ENCODE peak calls at places on chromosomes 16 and 17, in ten cellular contexts. One of them, this sample, is unnamed.

GRCh38 chr16:66902648-66903543 is 15.8 kb downstream of the CDH16 start:
- DNase-seq in neural crest cell: no peak
- DNase-seq in lung: no peak
- DNase-seq in ACHN: no peak
- DNase-seq in colonic mucosa: no peak
- DNase-seq in iris pigment epithelial cell: no peak
- DNase-seq in T-helper 17 cell: no peak
- DNase-seq in CD4-positive, alpha-beta T cell: no peak
- DNase-seq in dermis blood vessel endothelial cell: no peak
- DNase-seq in CD4-positive, alpha-beta memory T cell: no peak
- DNase-seq in this sample: no peak

GRCh38 chr17:42920922-42921321 is 20.3 kb downstream of the G6PC1 start:
- DNase-seq in neural crest cell: no peak
- DNase-seq in lung: peak; percentile 36
- DNase-seq in ACHN: no peak
- DNase-seq in colonic mucosa: no peak
- DNase-seq in iris pigment epithelial cell: no peak
- DNase-seq in T-helper 17 cell: no peak
- DNase-seq in CD4-positive, alpha-beta T cell: no peak
- DNase-seq in dermis blood vessel endothelial cell: peak; percentile 97
- DNase-seq in CD4-positive, alpha-beta memory T cell: no peak
- DNase-seq in this sample: no peak

GRCh38 chr16:49492090-49492801 is 118.6 kb downstream of the C16orf78 start:
- DNase-seq in neural crest cell: peak; percentile 61
- DNase-seq in lung: no peak
- DNase-seq in ACHN: peak; percentile 28
- DNase-seq in colonic mucosa: no peak
- DNase-seq in iris pigment epithelial cell: peak; percentile 4
- DNase-seq in T-helper 17 cell: no peak
- DNase-seq in CD4-positive, alpha-beta T cell: peak; percentile 12
- DNase-seq in dermis blood vessel endothelial cell: peak; percentile 59
- DNase-seq in CD4-positive, alpha-beta memory T cell: peak; percentile 10
- DNase-seq in this sample: peak; percentile 71

GRCh38 chr17:77763575-77763974 is 194.9 kb upstream of the TNRC6C start:
- DNase-seq in neural crest cell: no peak
- DNase-seq in lung: no peak
- DNase-seq in ACHN: no peak
- DNase-seq in colonic mucosa: no peak
- DNase-seq in iris pigment epithelial cell: no peak
- DNase-seq in T-helper 17 cell: no peak
- DNase-seq in CD4-positive, alpha-beta T cell: no peak
- DNase-seq in dermis blood vessel endothelial cell: no peak
- DNase-seq in CD4-positive, alpha-beta memory T cell: no peak
- DNase-seq in this sample: no peak

GRCh38 chr16:20216818-20217217 is 110.5 kb downstream of the GP2 start:
- DNase-seq in neural crest cell: no peak
- DNase-seq in lung: no peak
- DNase-seq in ACHN: no peak
- DNase-seq in colonic mucosa: no peak
- DNase-seq in iris pigment epithelial cell: no peak
- DNase-seq in T-helper 17 cell: no peak
- DNase-seq in CD4-positive, alpha-beta T cell: no peak
- DNase-seq in dermis blood vessel endothelial cell: no peak
- DNase-seq in CD4-positive, alpha-beta memory T cell: no peak
- DNase-seq in this sample: no peak

GRCh38 chr17:7745748-7746470 is 28.4 kb downstream of the DNAH2 start:
- DNase-seq in neural crest cell: peak; percentile 16
- DNase-seq in lung: peak; percentile 72
- DNase-seq in ACHN: peak; percentile 86
- DNase-seq in colonic mucosa: no peak
- DNase-seq in iris pigment epithelial cell: peak; percentile 96
- DNase-seq in T-helper 17 cell: no peak
- DNase-seq in CD4-positive, alpha-beta T cell: no peak
- DNase-seq in dermis blood vessel endothelial cell: peak; percentile 97
- DNase-seq in CD4-positive, alpha-beta memory T cell: no peak
- DNase-seq in this sample: peak; percentile 53

GRCh38 chr16:12672986-12673385 is 130.7 kb downstream of the CPPED1 start:
- DNase-seq in neural crest cell: no peak
- DNase-seq in lung: no peak
- DNase-seq in ACHN: no peak
- DNase-seq in colonic mucosa: no peak
- DNase-seq in iris pigment epithelial cell: no peak
- DNase-seq in T-helper 17 cell: no peak
- DNase-seq in CD4-positive, alpha-beta T cell: no peak
- DNase-seq in dermis blood vessel endothelial cell: no peak
- DNase-seq in CD4-positive, alpha-beta memory T cell: no peak
- DNase-seq in this sample: no peak

GRCh38 chr17:55484575-55484974 is 26.7 kb downstream of the SMIM36 start:
- DNase-seq in neural crest cell: no peak
- DNase-seq in lung: no peak
- DNase-seq in ACHN: no peak
- DNase-seq in colonic mucosa: no peak
- DNase-seq in iris pigment epithelial cell: no peak
- DNase-seq in T-helper 17 cell: no peak
- DNase-seq in CD4-positive, alpha-beta T cell: no peak
- DNase-seq in dermis blood vessel endothelial cell: no peak
- DNase-seq in CD4-positive, alpha-beta memory T cell: no peak
- DNase-seq in this sample: no peak

GRCh38 chr17:57595426-57595825 is 149.7 kb downstream of the CCDC182 start:
- DNase-seq in neural crest cell: no peak
- DNase-seq in lung: no peak
- DNase-seq in ACHN: no peak
- DNase-seq in colonic mucosa: no peak
- DNase-seq in iris pigment epithelial cell: no peak
- DNase-seq in T-helper 17 cell: no peak
- DNase-seq in CD4-positive, alpha-beta T cell: no peak
- DNase-seq in dermis blood vessel endothelial cell: no peak
- DNase-seq in CD4-positive, alpha-beta memory T cell: no peak
- DNase-seq in this sample: no peak

GRCh38 chr17:61967729-61968128 is 39.9 kb upstream of the INTS2 start:
- DNase-seq in neural crest cell: no peak
- DNase-seq in lung: no peak
- DNase-seq in ACHN: no peak
- DNase-seq in colonic mucosa: no peak
- DNase-seq in iris pigment epithelial cell: peak; percentile 18
- DNase-seq in T-helper 17 cell: no peak
- DNase-seq in CD4-positive, alpha-beta T cell: no peak
- DNase-seq in dermis blood vessel endothelial cell: no peak
- DNase-seq in CD4-positive, alpha-beta memory T cell: no peak
- DNase-seq in this sample: no peak

GRCh38 chr17:28141783-28142182 is 99.3 kb downstream of the NLK start:
- DNase-seq in neural crest cell: no peak
- DNase-seq in lung: no peak
- DNase-seq in ACHN: no peak
- DNase-seq in colonic mucosa: no peak
- DNase-seq in iris pigment epithelial cell: no peak
- DNase-seq in T-helper 17 cell: no peak
- DNase-seq in CD4-positive, alpha-beta T cell: no peak
- DNase-seq in dermis blood vessel endothelial cell: no peak
- DNase-seq in CD4-positive, alpha-beta memory T cell: no peak
- DNase-seq in this sample: no peak

GRCh38 chr17:9850151-9850550 is 24.4 kb downstream of the GLP2R start:
- DNase-seq in neural crest cell: no peak
- DNase-seq in lung: no peak
- DNase-seq in ACHN: no peak
- DNase-seq in colonic mucosa: no peak
- DNase-seq in iris pigment epithelial cell: no peak
- DNase-seq in T-helper 17 cell: no peak
- DNase-seq in CD4-positive, alpha-beta T cell: no peak
- DNase-seq in dermis blood vessel endothelial cell: no peak
- DNase-seq in CD4-positive, alpha-beta memory T cell: no peak
- DNase-seq in this sample: no peak

GRCh38 chr17:1002771-1003555 is 6.0 kb downstream of the TIMM22 start:
- DNase-seq in neural crest cell: no peak
- DNase-seq in lung: no peak
- DNase-seq in ACHN: no peak
- DNase-seq in colonic mucosa: no peak
- DNase-seq in iris pigment epithelial cell: peak; percentile 81
- DNase-seq in T-helper 17 cell: no peak
- DNase-seq in CD4-positive, alpha-beta T cell: no peak
- DNase-seq in dermis blood vessel endothelial cell: peak; percentile 90
- DNase-seq in CD4-positive, alpha-beta memory T cell: no peak
- DNase-seq in this sample: no peak

GRCh38 chr16:30972872-30973271 is 12.1 kb upstream of the HSD3B7 start:
- DNase-seq in neural crest cell: no peak
- DNase-seq in lung: no peak
- DNase-seq in ACHN: peak; percentile 24
- DNase-seq in colonic mucosa: no peak
- DNase-seq in iris pigment epithelial cell: peak; percentile 63
- DNase-seq in T-helper 17 cell: no peak
- DNase-seq in CD4-positive, alpha-beta T cell: no peak
- DNase-seq in dermis blood vessel endothelial cell: no peak
- DNase-seq in CD4-positive, alpha-beta memory T cell: no peak
- DNase-seq in this sample: peak; percentile 79

GRCh38 chr16:20072524-20073202 is 1.0 kb downstream of the GPR139 start:
- DNase-seq in neural crest cell: no peak
- DNase-seq in lung: no peak
- DNase-seq in ACHN: no peak
- DNase-seq in colonic mucosa: no peak
- DNase-seq in iris pigment epithelial cell: no peak
- DNase-seq in T-helper 17 cell: no peak
- DNase-seq in CD4-positive, alpha-beta T cell: no peak
- DNase-seq in dermis blood vessel endothelial cell: no peak
- DNase-seq in CD4-positive, alpha-beta memory T cell: no peak
- DNase-seq in this sample: no peak

GRCh38 chr16:76428858-76429257 is 151.7 kb downstream of the CNTNAP4 start:
- DNase-seq in neural crest cell: no peak
- DNase-seq in lung: no peak
- DNase-seq in ACHN: peak; percentile 32
- DNase-seq in colonic mucosa: no peak
- DNase-seq in iris pigment epithelial cell: no peak
- DNase-seq in T-helper 17 cell: no peak
- DNase-seq in CD4-positive, alpha-beta T cell: no peak
- DNase-seq in dermis blood vessel endothelial cell: no peak
- DNase-seq in CD4-positive, alpha-beta memory T cell: no peak
- DNase-seq in this sample: no peak

This sample was measured in mesendoderm.